ENCODE peak calls at places on chromosome 21, in ten cellular contexts. N is stimulated activated CD8-positive, alpha-beta memory T cell treated with anti-CD3 and anti-CD28 coated beads, Interleukin-4, amount 100 ng/mL, for 1 hour; I is nucleus accumbens; A is fibroblast of mammary gland; O is stimulated activated CD4-positive, alpha-beta T cell treated with anti-CD3 and anti-CD28 coated beads, Interleukin-4, amount 100 ng/mL, for 4 hours; X is ovary; R is HuH-7.5; V is H1; Z is D341Med; W is non-pigmented ciliary epithelial cell. S is an unnamed sample.

GRCh38 chr21:43884012-43884860 is 19.2 kb downstream of the AGPAT3 start:
- DNase-seq in N (no peak), I (no peak), A (no peak), O (no peak), X (peak; percentile 50), R (peak; percentile 47), V (no peak), Z (peak; percentile 62), W (no peak), S (no peak)

GRCh38 chr21:31335957-31336738 is 7.9 kb downstream of the TIAM1 start:
- DNase-seq in N (no peak), I (no peak), A (peak; percentile 96), O (no peak), X (no peak), R (no peak), V (no peak), Z (no peak), W (peak; percentile 80), S (peak; percentile 28)

GRCh38 chr21:46237474-46237873 is 8.9 kb upstream of the LSS start:
- DNase-seq in N (no peak), I (no peak), A (no peak), O (no peak), X (no peak), R (no peak), V (no peak), Z (no peak), W (no peak), S (no peak)

GRCh38 chr21:45767071-45768006 is 123.8 kb downstream of the PCBP3 start:
- DNase-seq in N (no peak), I (no peak), A (peak; percentile 71), O (no peak), X (no peak), R (no peak), V (no peak), Z (no peak), W (no peak), S (no peak)

GRCh38 chr21:29306920-29307319 is 8.2 kb downstream of the BACH1 start:
- DNase-seq in N (no peak), I (no peak), A (no peak), O (no peak), X (no peak), R (no peak), V (no peak), Z (no peak), W (no peak), S (no peak)

GRCh38 chr21:35697321-35697808 is 363.0 kb downstream of the SETD4 start:
- DNase-seq in N (no peak), I (peak; percentile 13), A (peak; percentile 52), O (no peak), X (peak; percentile 87), R (no peak), V (no peak), Z (no peak), W (no peak), S (no peak)

GRCh38 chr21:43353282-43354010 is 73.5 kb downstream of the SIK1 start:
- DNase-seq in N (no peak), I (no peak), A (no peak), O (no peak), X (no peak), R (no peak), V (no peak), Z (no peak), W (no peak), S (no peak)

GRCh38 chr21:41616063-41616591 is 108.2 kb upstream of the TMPRSS2 start:
- DNase-seq in N (no peak), I (no peak), A (peak; percentile 93), O (no peak), X (no peak), R (no peak), V (no peak), Z (no peak), W (no peak), S (no peak)

GRCh38 chr21:37206531-37206930 is 60.6 kb downstream of the VPS26C start:
- DNase-seq in N (no peak), I (no peak), A (no peak), O (no peak), X (no peak), R (no peak), V (no peak), Z (no peak), W (no peak), S (no peak)

GRCh38 chr21:44902268-44903053 is 18.2 kb downstream of the ITGB2 start:
- DNase-seq in N (no peak), I (no peak), A (no peak), O (no peak), X (no peak), R (no peak), V (no peak), Z (no peak), W (no peak), S (no peak)

GRCh38 chr21:29181799-29182470 is 51.5 kb downstream of the MAP3K7CL start:
- DNase-seq in N (no peak), I (no peak), A (peak; percentile 88), O (no peak), X (no peak), R (peak; percentile 11), V (no peak), Z (no peak), W (peak; percentile 83), S (no peak)

GRCh38 chr21:36860736-36861594 is 105.5 kb downstream of the HLCS start:
- DNase-seq in N (no peak), I (no peak), A (no peak), O (no peak), X (no peak), R (no peak), V (no peak), Z (no peak), W (peak; percentile 36), S (no peak)

GRCh38 chr21:45886610-45887026 is 95.0 kb upstream of the COL6A1 start:
- DNase-seq in N (no peak), I (no peak), A (no peak), O (peak; percentile 17), X (peak; percentile 19), R (no peak), V (no peak), Z (no peak), W (no peak), S (no peak)

GRCh38 chr21:41671212-41671762 is 95.6 kb downstream of the RIPK4 start:
- DNase-seq in N (no peak), I (no peak), A (no peak), O (no peak), X (no peak), R (no peak), V (no peak), Z (no peak), W (no peak), S (no peak)

GRCh38 chr21:21210552-21210951 is 212.3 kb downstream of the NCAM2 start:
- DNase-seq in N (no peak), I (no peak), A (no peak), O (no peak), X (no peak), R (no peak), V (no peak), Z (no peak), W (no peak), S (no peak)

GRCh38 chr21:43211085-43212071 is 42.6 kb downstream of the CRYAA start:
- DNase-seq in N (no peak), I (no peak), A (no peak), O (no peak), X (peak; percentile 50), R (peak; percentile 79), V (no peak), Z (peak; percentile 30), W (no peak), S (no peak)

GRCh38 chr21:35231115-35231514 is 182.0 kb upstream of the RUNX1 start:
- DNase-seq in N (no peak), I (no peak), A (no peak), O (no peak), X (no peak), R (no peak), V (no peak), Z (no peak), W (no peak), S (no peak)

GRCh38 chr21:26079376-26079775 is 91.2 kb downstream of the APP start:
- DNase-seq in N (no peak), I (no peak), A (no peak), O (no peak), X (no peak), R (no peak), V (no peak), Z (no peak), W (peak; percentile 44), S (no peak)

GRCh38 chr21:40300300-40300699 is 433.1 kb downstream of the PCP4 start:
- DNase-seq in N (no peak), I (no peak), A (no peak), O (no peak), X (no peak), R (no peak), V (no peak), Z (no peak), W (no peak), S (no peak)

GRCh38 chr21:38903578-38904193 is 98.0 kb downstream of the ETS2 start:
- DNase-seq in N (no peak), I (no peak), A (no peak), O (no peak), X (no peak), R (no peak), V (no peak), Z (peak; percentile 68), W (no peak), S (no peak)

GRCh38 chr21:37758997-37759396 is 157.3 kb downstream of the KCNJ6 start:
- DNase-seq in N (no peak), I (no peak), A (peak; percentile 30), O (no peak), X (no peak), R (peak; percentile 23), V (peak; percentile 84), Z (peak; percentile 53), W (no peak), S (peak; percentile 39)

GRCh38 chr21:36437745-36438128 is 42.2 kb downstream of the CLDN14 start:
- DNase-seq in N (no peak), I (no peak), A (peak; percentile 91), O (no peak), X (no peak), R (no peak), V (no peak), Z (no peak), W (peak; percentile 75), S (no peak)

GRCh38 chr21:45615145-45615711 is 28.3 kb upstream of the PCBP3 start:
- DNase-seq in N (peak; percentile 70), I (no peak), A (peak; percentile 80), O (peak; percentile 75), X (peak; percentile 26), R (no peak), V (no peak), Z (no peak), W (no peak), S (no peak)

GRCh38 chr21:34813266-34813886 is 144.6 kb downstream of the CLIC6 start:
- DNase-seq in N (no peak), I (no peak), A (peak; percentile 93), O (no peak), X (no peak), R (no peak), V (no peak), Z (no peak), W (no peak), S (no peak)

GRCh38 chr21:44351535-44352252 is 1.7 kb upstream of the TRPM2 start:
- DNase-seq in N (no peak), I (no peak), A (no peak), O (no peak), X (no peak), R (no peak), V (no peak), Z (peak; percentile 3), W (no peak), S (no peak)

GRCh38 chr21:29832217-29832616 is 107.6 kb downstream of the GRIK1 start:
- DNase-seq in N (no peak), I (no peak), A (no peak), O (no peak), X (no peak), R (no peak), V (no peak), Z (no peak), W (no peak), S (no peak)

GRCh38 chr21:46229133-46229922 is 754 bp upstream of the LSS start:
- DNase-seq in N (no peak), I (peak; percentile 79), A (no peak), O (no peak), X (peak; percentile 76), R (peak; percentile 40), V (no peak), Z (peak; percentile 86), W (no peak), S (peak; percentile 37)

S was measured in 8988T.